ENCODE peak calls at places on chromosomes 3 and 15, in ten cellular contexts. One of them, this sample, is unnamed.

GRCh38 chr3:29693863-29694262 is 413.0 kb downstream of the RBMS3 start:
- DNase-seq in M059J: peak
- DNase-seq in GM04503: peak
- DNase-seq in NCI-H524: no peak
- DNase-seq in body of pancreas: peak
- DNase-seq in A673: peak
- DNase-seq in lower lobe of right lung: peak
- DNase-seq in tibial nerve: no peak
- DNase-seq in caudate nucleus: no peak
- DNase-seq in EH: peak
- DNase-seq in this sample: no peak

GRCh38 chr15:75036269-75036668 is 12.9 kb downstream of the PPCDC start:
- DNase-seq in A673: no peak
- DNase-seq in body of pancreas: peak
- DNase-seq in M059J: peak
- DNase-seq in NCI-H524: no peak
- DNase-seq in lower lobe of right lung: no peak
- DNase-seq in caudate nucleus: no peak
- DNase-seq in GM04503: no peak
- DNase-seq in EH: peak
- DNase-seq in tibial nerve: no peak
- DNase-seq in this sample: no peak

GRCh38 chr3:56012732-56013131 is 455.5 kb downstream of the ERC2 start:
- DNase-seq in EH: no peak
- DNase-seq in body of pancreas: no peak
- DNase-seq in GM04503: no peak
- DNase-seq in A673: no peak
- DNase-seq in caudate nucleus: no peak
- DNase-seq in NCI-H524: no peak
- DNase-seq in M059J: no peak
- DNase-seq in lower lobe of right lung: no peak
- DNase-seq in tibial nerve: no peak
- DNase-seq in this sample: no peak

GRCh38 chr15:39920510-39921273 is 626 bp upstream of the GPR176 start:
- DNase-seq in NCI-H524: peak
- DNase-seq in EH: peak
- DNase-seq in caudate nucleus: peak
- DNase-seq in tibial nerve: peak
- DNase-seq in M059J: peak
- DNase-seq in body of pancreas: peak
- DNase-seq in A673: peak
- DNase-seq in lower lobe of right lung: peak
- DNase-seq in GM04503: no peak
- DNase-seq in this sample: peak

GRCh38 chr3:109177888-109178287 is 41.4 kb downstream of the C3orf85 start:
- DNase-seq in tibial nerve: no peak
- DNase-seq in EH: no peak
- DNase-seq in A673: no peak
- DNase-seq in M059J: peak
- DNase-seq in lower lobe of right lung: no peak
- DNase-seq in GM04503: no peak
- DNase-seq in caudate nucleus: no peak
- DNase-seq in body of pancreas: no peak
- DNase-seq in NCI-H524: no peak
- DNase-seq in this sample: no peak

GRCh38 chr3:121436074-121436473 is 109.7 kb downstream of the POLQ start:
- DNase-seq in A673: no peak
- DNase-seq in GM04503: no peak
- DNase-seq in caudate nucleus: no peak
- DNase-seq in body of pancreas: no peak
- DNase-seq in tibial nerve: no peak
- DNase-seq in lower lobe of right lung: no peak
- DNase-seq in NCI-H524: no peak
- DNase-seq in EH: no peak
- DNase-seq in M059J: no peak
- DNase-seq in this sample: no peak

GRCh38 chr3:54621181-54621580 is 306.7 kb downstream of the LRTM1 start:
- DNase-seq in A673: peak
- DNase-seq in body of pancreas: no peak
- DNase-seq in tibial nerve: no peak
- DNase-seq in EH: no peak
- DNase-seq in M059J: peak
- DNase-seq in caudate nucleus: no peak
- DNase-seq in NCI-H524: peak
- DNase-seq in lower lobe of right lung: no peak
- DNase-seq in GM04503: no peak
- DNase-seq in this sample: no peak

GRCh38 chr3:42037318-42037945 is 53.7 kb upstream of the TRAK1 start:
- DNase-seq in M059J: no peak
- DNase-seq in EH: no peak
- DNase-seq in tibial nerve: no peak
- DNase-seq in NCI-H524: no peak
- DNase-seq in GM04503: no peak
- DNase-seq in body of pancreas: no peak
- DNase-seq in lower lobe of right lung: no peak
- DNase-seq in A673: no peak
- DNase-seq in caudate nucleus: no peak
- DNase-seq in this sample: no peak

GRCh38 chr15:92098869-92099268 is 245.4 kb downstream of the SLCO3A1 start:
- DNase-seq in EH: no peak
- DNase-seq in A673: no peak
- DNase-seq in NCI-H524: peak
- DNase-seq in caudate nucleus: peak
- DNase-seq in lower lobe of right lung: no peak
- DNase-seq in GM04503: no peak
- DNase-seq in tibial nerve: no peak
- DNase-seq in body of pancreas: peak
- DNase-seq in M059J: no peak
- DNase-seq in this sample: peak

GRCh38 chr3:8550619-8551018 is 49.0 kb downstream of the LMCD1 start:
- DNase-seq in GM04503: no peak
- DNase-seq in caudate nucleus: no peak
- DNase-seq in NCI-H524: no peak
- DNase-seq in lower lobe of right lung: no peak
- DNase-seq in tibial nerve: no peak
- DNase-seq in body of pancreas: no peak
- DNase-seq in A673: no peak
- DNase-seq in M059J: no peak
- DNase-seq in EH: no peak
- DNase-seq in this sample: no peak

GRCh38 chr15:100383302-100384107 is 41.7 kb upstream of the ADAMTS17 start:
- DNase-seq in caudate nucleus: no peak
- DNase-seq in NCI-H524: peak
- DNase-seq in A673: peak
- DNase-seq in M059J: peak
- DNase-seq in EH: peak
- DNase-seq in GM04503: no peak
- DNase-seq in tibial nerve: no peak
- DNase-seq in body of pancreas: peak
- DNase-seq in lower lobe of right lung: no peak
- DNase-seq in this sample: peak

GRCh38 chr15:57153140-57153539 is 223.2 kb upstream of the CGNL1 start:
- DNase-seq in lower lobe of right lung: no peak
- DNase-seq in EH: peak
- DNase-seq in tibial nerve: no peak
- DNase-seq in NCI-H524: no peak
- DNase-seq in GM04503: no peak
- DNase-seq in M059J: peak
- DNase-seq in A673: peak
- DNase-seq in caudate nucleus: no peak
- DNase-seq in body of pancreas: peak
- DNase-seq in this sample: no peak

GRCh38 chr15:75733761-75734651 is 21.4 kb upstream of the CSPG4 start:
- DNase-seq in EH: peak
- DNase-seq in lower lobe of right lung: peak
- DNase-seq in tibial nerve: no peak
- DNase-seq in body of pancreas: no peak
- DNase-seq in NCI-H524: no peak
- DNase-seq in GM04503: no peak
- DNase-seq in A673: no peak
- DNase-seq in M059J: peak
- DNase-seq in caudate nucleus: no peak
- DNase-seq in this sample: no peak

GRCh38 chr15:65044724-65045481 is at the start of gene SLC51B:
- DNase-seq in GM04503: no peak
- DNase-seq in EH: no peak
- DNase-seq in lower lobe of right lung: peak
- DNase-seq in M059J: no peak
- DNase-seq in NCI-H524: peak
- DNase-seq in body of pancreas: peak
- DNase-seq in tibial nerve: no peak
- DNase-seq in caudate nucleus: no peak
- DNase-seq in A673: no peak
- DNase-seq in this sample: peak

GRCh38 chr3:98761656-98762229 is 1.4 kb upstream of the ST3GAL6 start:
- DNase-seq in M059J: no peak
- DNase-seq in EH: no peak
- DNase-seq in caudate nucleus: no peak
- DNase-seq in body of pancreas: no peak
- DNase-seq in lower lobe of right lung: no peak
- DNase-seq in GM04503: no peak
- DNase-seq in NCI-H524: no peak
- DNase-seq in tibial nerve: no peak
- DNase-seq in A673: no peak
- DNase-seq in this sample: no peak

GRCh38 chr3:23275814-23276213 is 72.7 kb downstream of the UBE2E2 start:
- DNase-seq in caudate nucleus: no peak
- DNase-seq in lower lobe of right lung: no peak
- DNase-seq in NCI-H524: no peak
- DNase-seq in body of pancreas: no peak
- DNase-seq in A673: no peak
- DNase-seq in M059J: no peak
- DNase-seq in tibial nerve: no peak
- DNase-seq in GM04503: no peak
- DNase-seq in EH: no peak
- DNase-seq in this sample: no peak

GRCh38 chr3:24088782-24089181 is 143.7 kb downstream of the NR1D2 start:
- DNase-seq in NCI-H524: no peak
- DNase-seq in GM04503: no peak
- DNase-seq in lower lobe of right lung: no peak
- DNase-seq in M059J: peak
- DNase-seq in caudate nucleus: no peak
- DNase-seq in body of pancreas: no peak
- DNase-seq in tibial nerve: no peak
- DNase-seq in EH: peak
- DNase-seq in A673: peak
- DNase-seq in this sample: peak

GRCh38 chr3:112043621-112044201 is 9.2 kb downstream of the TMPRSS7 start:
- DNase-seq in GM04503: no peak
- DNase-seq in caudate nucleus: peak
- DNase-seq in lower lobe of right lung: no peak
- DNase-seq in A673: peak
- DNase-seq in M059J: peak
- DNase-seq in tibial nerve: no peak
- DNase-seq in EH: peak
- DNase-seq in NCI-H524: peak
- DNase-seq in body of pancreas: peak
- DNase-seq in this sample: peak

GRCh38 chr15:65476942-65477341 is 40.5 kb downstream of the DPP8 start:
- DNase-seq in tibial nerve: no peak
- DNase-seq in M059J: peak
- DNase-seq in lower lobe of right lung: no peak
- DNase-seq in NCI-H524: no peak
- DNase-seq in A673: no peak
- DNase-seq in EH: peak
- DNase-seq in body of pancreas: peak
- DNase-seq in caudate nucleus: no peak
- DNase-seq in GM04503: peak
- DNase-seq in this sample: no peak

GRCh38 chr3:32349184-32349583 is 42.5 kb upstream of the CMTM7 start:
- DNase-seq in caudate nucleus: no peak
- DNase-seq in NCI-H524: no peak
- DNase-seq in GM04503: no peak
- DNase-seq in tibial nerve: no peak
- DNase-seq in lower lobe of right lung: no peak
- DNase-seq in M059J: no peak
- DNase-seq in EH: no peak
- DNase-seq in body of pancreas: no peak
- DNase-seq in A673: no peak
- DNase-seq in this sample: no peak

GRCh38 chr3:133468251-133468721 is 68.4 kb downstream of the BFSP2 start:
- DNase-seq in NCI-H524: no peak
- DNase-seq in body of pancreas: no peak
- DNase-seq in M059J: no peak
- DNase-seq in A673: no peak
- DNase-seq in caudate nucleus: no peak
- DNase-seq in GM04503: no peak
- DNase-seq in tibial nerve: no peak
- DNase-seq in lower lobe of right lung: no peak
- DNase-seq in EH: peak
- DNase-seq in this sample: no peak

GRCh38 chr3:149494022-149494758 is 19.7 kb downstream of the TM4SF4 start:
- DNase-seq in lower lobe of right lung: peak
- DNase-seq in A673: peak
- DNase-seq in EH: peak
- DNase-seq in GM04503: no peak
- DNase-seq in body of pancreas: peak
- DNase-seq in caudate nucleus: no peak
- DNase-seq in NCI-H524: peak
- DNase-seq in tibial nerve: peak
- DNase-seq in M059J: peak
- DNase-seq in this sample: no peak

GRCh38 chr3:107064445-107065060 is 312.7 kb upstream of the CCDC54 start:
- DNase-seq in lower lobe of right lung: no peak
- DNase-seq in M059J: peak
- DNase-seq in tibial nerve: peak
- DNase-seq in body of pancreas: peak
- DNase-seq in A673: peak
- DNase-seq in NCI-H524: peak
- DNase-seq in caudate nucleus: peak
- DNase-seq in GM04503: peak
- DNase-seq in EH: peak
- DNase-seq in this sample: peak

GRCh38 chr3:71542548-71543370 is 40.8 kb downstream of the FOXP1 start:
- DNase-seq in A673: peak
- DNase-seq in body of pancreas: peak
- DNase-seq in M059J: peak
- DNase-seq in lower lobe of right lung: peak
- DNase-seq in NCI-H524: peak
- DNase-seq in tibial nerve: peak
- DNase-seq in EH: peak
- DNase-seq in GM04503: peak
- DNase-seq in caudate nucleus: peak
- DNase-seq in this sample: no peak

GRCh38 chr3:25573386-25574171 is 91.1 kb downstream of the TOP2B start:
- DNase-seq in A673: peak
- DNase-seq in tibial nerve: no peak
- DNase-seq in M059J: peak
- DNase-seq in caudate nucleus: no peak
- DNase-seq in EH: peak
- DNase-seq in NCI-H524: no peak
- DNase-seq in lower lobe of right lung: no peak
- DNase-seq in body of pancreas: no peak
- DNase-seq in GM04503: peak
- DNase-seq in this sample: no peak

GRCh38 chr3:76206351-76206750 is 421.0 kb upstream of the ZNF717 start:
- DNase-seq in A673: no peak
- DNase-seq in lower lobe of right lung: no peak
- DNase-seq in NCI-H524: no peak
- DNase-seq in M059J: no peak
- DNase-seq in caudate nucleus: no peak
- DNase-seq in GM04503: no peak
- DNase-seq in body of pancreas: no peak
- DNase-seq in EH: no peak
- DNase-seq in tibial nerve: no peak
- DNase-seq in this sample: no peak

GRCh38 chr3:194121881-194122280 is 14.1 kb upstream of the HES1 start:
- DNase-seq in GM04503: no peak
- DNase-seq in caudate nucleus: no peak
- DNase-seq in EH: peak
- DNase-seq in A673: no peak
- DNase-seq in body of pancreas: no peak
- DNase-seq in NCI-H524: no peak
- DNase-seq in M059J: peak
- DNase-seq in lower lobe of right lung: no peak
- DNase-seq in tibial nerve: no peak
- DNase-seq in this sample: no peak

GRCh38 chr3:37785718-37786117 is 76.0 kb upstream of the CTDSPL start:
- DNase-seq in EH: no peak
- DNase-seq in A673: no peak
- DNase-seq in tibial nerve: no peak
- DNase-seq in NCI-H524: no peak
- DNase-seq in body of pancreas: no peak
- DNase-seq in caudate nucleus: no peak
- DNase-seq in lower lobe of right lung: no peak
- DNase-seq in GM04503: no peak
- DNase-seq in M059J: no peak
- DNase-seq in this sample: no peak

This sample was measured in HuH-7.